ENCODE peak calls at places on chromosomes 13 and 19, in eight cellular contexts. One of them, this sample, is unnamed.

GRCh38 chr13:102846261-102847015 is 606 bp downstream of the ERCC5 start:
- DNase-seq in HCT116: peak
- DNase-seq in GM23338: peak
- DNase-seq in K562: no peak
- DNase-seq in GM12878: no peak
- DNase-seq in endothelial cell of umbilical vein: peak
- DNase-seq in H1: no peak
- DNase-seq in HepG2: peak
- DNase-seq in this sample: peak

GRCh38 chr19:48629599-48630288 is 7.4 kb downstream of the DBP start:
- DNase-seq in endothelial cell of umbilical vein: peak
- DNase-seq in GM23338: peak
- DNase-seq in H1: peak
- DNase-seq in GM12878: no peak
- DNase-seq in HepG2: no peak
- DNase-seq in HCT116: peak
- DNase-seq in K562: peak
- DNase-seq in this sample: no peak

GRCh38 chr13:26310003-26310402 is 56.1 kb downstream of the CDK8 start:
- DNase-seq in GM12878: no peak
- DNase-seq in H1: no peak
- DNase-seq in HepG2: no peak
- DNase-seq in HCT116: no peak
- DNase-seq in endothelial cell of umbilical vein: no peak
- DNase-seq in K562: no peak
- DNase-seq in GM23338: no peak
- DNase-seq in this sample: no peak

GRCh38 chr13:111139874-111140561 is 24.9 kb downstream of the ARHGEF7 start:
- DNase-seq in HCT116: no peak
- DNase-seq in H1: no peak
- DNase-seq in HepG2: no peak
- DNase-seq in K562: no peak
- DNase-seq in GM23338: no peak
- DNase-seq in GM12878: no peak
- DNase-seq in endothelial cell of umbilical vein: no peak
- DNase-seq in this sample: no peak

GRCh38 chr13:26202365-26202972 is 19.6 kb downstream of the RNF6 start:
- DNase-seq in H1: no peak
- DNase-seq in HCT116: no peak
- DNase-seq in GM23338: no peak
- DNase-seq in endothelial cell of umbilical vein: peak
- DNase-seq in HepG2: no peak
- DNase-seq in GM12878: no peak
- DNase-seq in K562: no peak
- DNase-seq in this sample: no peak

GRCh38 chr13:50608357-50608756 is 235.1 kb downstream of the DLEU7 start:
- DNase-seq in endothelial cell of umbilical vein: no peak
- DNase-seq in K562: no peak
- DNase-seq in GM12878: no peak
- DNase-seq in GM23338: no peak
- DNase-seq in HepG2: no peak
- DNase-seq in HCT116: no peak
- DNase-seq in H1: no peak
- DNase-seq in this sample: no peak

GRCh38 chr13:64397699-64398098 is 2832.4 kb downstream of the PCDH9 start:
- DNase-seq in GM12878: no peak
- DNase-seq in H1: no peak
- DNase-seq in HepG2: no peak
- DNase-seq in K562: no peak
- DNase-seq in endothelial cell of umbilical vein: peak
- DNase-seq in GM23338: no peak
- DNase-seq in HCT116: no peak
- DNase-seq in this sample: no peak

GRCh38 chr13:32022292-32022691 is 9.3 kb upstream of the FRY start:
- DNase-seq in endothelial cell of umbilical vein: no peak
- DNase-seq in H1: no peak
- DNase-seq in HepG2: no peak
- DNase-seq in GM12878: no peak
- DNase-seq in HCT116: no peak
- DNase-seq in K562: no peak
- DNase-seq in GM23338: no peak
- DNase-seq in this sample: no peak

GRCh38 chr13:73193541-73193940 is 134.7 kb downstream of the KLF5 start:
- DNase-seq in GM23338: no peak
- DNase-seq in H1: no peak
- DNase-seq in HCT116: no peak
- DNase-seq in GM12878: no peak
- DNase-seq in endothelial cell of umbilical vein: no peak
- DNase-seq in K562: no peak
- DNase-seq in HepG2: no peak
- DNase-seq in this sample: no peak
- TF ChIP-seq POLR2AphosphoS5 in GM23338: no peak
- TF ChIP-seq POLR2AphosphoS5 in H1: no peak
- TF ChIP-seq POLR2AphosphoS5 in HCT116: no peak
- TF ChIP-seq POLR2AphosphoS5 in GM12878: no peak
- TF ChIP-seq POLR2AphosphoS5 in endothelial cell of umbilical vein: no peak
- TF ChIP-seq POLR2AphosphoS5 in K562: no peak
- TF ChIP-seq POLR2AphosphoS5 in HepG2: no peak
- TF ChIP-seq POLR2AphosphoS5 in this sample: no peak

DNA sequence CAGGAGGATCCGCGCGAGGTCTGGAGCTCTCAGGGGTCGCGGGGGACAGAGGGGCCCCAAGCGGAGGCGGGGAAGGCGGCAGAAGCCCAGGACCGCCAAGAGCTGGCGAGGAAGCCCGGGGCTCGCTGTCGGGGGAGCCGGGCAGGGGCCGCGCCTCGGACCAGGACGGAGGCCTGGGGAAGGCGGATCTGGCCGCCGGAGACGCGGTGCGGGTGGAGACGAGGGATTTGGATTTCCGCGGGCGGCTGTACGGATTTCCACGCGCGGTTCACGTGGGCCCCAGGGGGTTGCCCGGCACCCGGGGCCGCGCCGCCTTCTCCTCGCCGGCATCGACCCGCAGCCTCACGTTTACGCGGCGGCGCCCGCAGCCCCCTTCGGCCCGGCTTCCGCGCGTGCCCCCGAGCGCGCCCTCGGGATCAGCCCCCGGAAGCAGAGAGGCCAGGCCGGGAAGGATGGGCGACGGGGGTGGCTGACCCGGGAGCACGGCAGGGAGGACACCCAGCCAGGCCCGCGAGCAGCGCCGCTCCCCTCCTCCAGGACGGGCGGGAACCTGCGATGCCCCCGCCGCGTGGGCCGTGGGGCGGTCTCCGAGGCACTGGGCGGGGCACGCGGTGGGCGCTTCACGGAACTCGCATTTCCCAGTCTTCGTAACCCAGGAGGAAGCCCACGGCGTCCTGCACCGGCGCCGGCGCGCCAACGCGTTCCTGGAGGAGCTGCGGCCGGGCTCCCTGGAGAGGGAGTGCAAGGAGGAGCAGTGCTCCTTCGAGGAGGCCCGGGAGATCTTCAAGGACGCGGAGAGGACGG is 4.7 kb downstream of the F7 start:
- DNase-seq in HCT116: no peak
- DNase-seq in HepG2: no peak
- DNase-seq in GM23338: peak
- DNase-seq in GM12878: no peak
- DNase-seq in endothelial cell of umbilical vein: no peak
- DNase-seq in K562: no peak
- DNase-seq in H1: no peak
- DNase-seq in this sample: no peak
- TF ChIP-seq EZH2 in HCT116: no peak
- TF ChIP-seq EZH2 in HepG2: no peak
- TF ChIP-seq EZH2 in GM23338: peak
- TF ChIP-seq EZH2 in GM12878: no peak
- TF ChIP-seq EZH2 in endothelial cell of umbilical vein: peak
- TF ChIP-seq EZH2 in K562: no peak
- TF ChIP-seq EZH2 in H1: peak
- TF ChIP-seq EZH2 in this sample: no peak

GRCh38 chr13:95708390-95708774 is 31.4 kb downstream of the DNAJC3 start:
- DNase-seq in GM12878: no peak
- DNase-seq in HCT116: no peak
- DNase-seq in H1: no peak
- DNase-seq in endothelial cell of umbilical vein: no peak
- DNase-seq in HepG2: no peak
- DNase-seq in GM23338: no peak
- DNase-seq in K562: no peak
- DNase-seq in this sample: no peak
- H3K27ac ChIP-seq in GM12878: no peak
- H3K27ac ChIP-seq in HCT116: no peak
- H3K27ac ChIP-seq in H1: no peak
- H3K27ac ChIP-seq in endothelial cell of umbilical vein: no peak
- H3K27ac ChIP-seq in HepG2: no peak
- H3K27ac ChIP-seq in GM23338: no peak
- H3K27ac ChIP-seq in K562: no peak
- H3K27ac ChIP-seq in this sample: no peak

GRCh38 chr19:41892173-41892902 is 9.4 kb downstream of the ARHGEF1 start:
- DNase-seq in H1: no peak
- DNase-seq in HepG2: no peak
- DNase-seq in HCT116: no peak
- DNase-seq in GM12878: no peak
- DNase-seq in GM23338: no peak
- DNase-seq in endothelial cell of umbilical vein: no peak
- DNase-seq in K562: no peak
- DNase-seq in this sample: no peak

GRCh38 chr19:41895745-41896580 is 13.0 kb downstream of the ARHGEF1 start:
- DNase-seq in endothelial cell of umbilical vein: no peak
- DNase-seq in H1: no peak
- DNase-seq in GM23338: peak
- DNase-seq in HCT116: no peak
- DNase-seq in K562: no peak
- DNase-seq in GM12878: no peak
- DNase-seq in HepG2: no peak
- DNase-seq in this sample: no peak

GRCh38 chr19:41893899-41894298 is 10.9 kb downstream of the ARHGEF1 start:
- DNase-seq in HepG2: peak
- DNase-seq in HCT116: no peak
- DNase-seq in endothelial cell of umbilical vein: no peak
- DNase-seq in GM23338: peak
- DNase-seq in GM12878: no peak
- DNase-seq in H1: no peak
- DNase-seq in K562: no peak
- DNase-seq in this sample: no peak

GRCh38 chr19:41896581-41896942 is 13.6 kb downstream of the ARHGEF1 start:
- DNase-seq in HCT116: no peak
- DNase-seq in HepG2: no peak
- DNase-seq in GM12878: no peak
- DNase-seq in GM23338: no peak
- DNase-seq in H1: no peak
- DNase-seq in K562: no peak
- DNase-seq in endothelial cell of umbilical vein: no peak
- DNase-seq in this sample: no peak

GRCh38 chr19:41894350-41894749 is 11.4 kb downstream of the ARHGEF1 start:
- DNase-seq in H1: no peak
- DNase-seq in HepG2: no peak
- DNase-seq in K562: no peak
- DNase-seq in endothelial cell of umbilical vein: no peak
- DNase-seq in GM12878: no peak
- DNase-seq in HCT116: no peak
- DNase-seq in GM23338: no peak
- DNase-seq in this sample: no peak
- TF ChIP-seq POLR2AphosphoS5 in H1: no peak
- TF ChIP-seq POLR2AphosphoS5 in HepG2: no peak
- TF ChIP-seq POLR2AphosphoS5 in K562: no peak
- TF ChIP-seq POLR2AphosphoS5 in endothelial cell of umbilical vein: no peak
- TF ChIP-seq POLR2AphosphoS5 in GM12878: no peak
- TF ChIP-seq POLR2AphosphoS5 in HCT116: no peak
- TF ChIP-seq POLR2AphosphoS5 in GM23338: no peak
- TF ChIP-seq POLR2AphosphoS5 in this sample: no peak

GRCh38 chr19:10421240-10421948 is 1.1 kb downstream of the PDE4A start:
- DNase-seq in GM12878: no peak
- DNase-seq in endothelial cell of umbilical vein: no peak
- DNase-seq in HCT116: no peak
- DNase-seq in H1: no peak
- DNase-seq in GM23338: no peak
- DNase-seq in HepG2: no peak
- DNase-seq in K562: peak
- DNase-seq in this sample: no peak
- TF ChIP-seq EZH2 in GM12878: no peak
- TF ChIP-seq EZH2 in endothelial cell of umbilical vein: no peak
- TF ChIP-seq EZH2 in HCT116: no peak
- TF ChIP-seq EZH2 in H1: peak
- TF ChIP-seq EZH2 in GM23338: no peak
- TF ChIP-seq EZH2 in HepG2: no peak
- TF ChIP-seq EZH2 in K562: no peak
- TF ChIP-seq EZH2 in this sample: no peak

GRCh38 chr13:49503951-49504350 is 8.2 kb downstream of the PHF11 start:
- DNase-seq in GM23338: no peak
- DNase-seq in H1: no peak
- DNase-seq in K562: no peak
- DNase-seq in HepG2: no peak
- DNase-seq in endothelial cell of umbilical vein: no peak
- DNase-seq in HCT116: no peak
- DNase-seq in GM12878: no peak
- DNase-seq in this sample: no peak
- H3K27ac ChIP-seq in GM23338: no peak
- H3K27ac ChIP-seq in H1: no peak
- H3K27ac ChIP-seq in K562: no peak
- H3K27ac ChIP-seq in HepG2: no peak
- H3K27ac ChIP-seq in endothelial cell of umbilical vein: no peak
- H3K27ac ChIP-seq in HCT116: no peak
- H3K27ac ChIP-seq in GM12878: no peak
- H3K27ac ChIP-seq in this sample: no peak

GRCh38 chr19:29941828-29942403 is at the start of gene URI1:
- DNase-seq in GM12878: no peak
- DNase-seq in K562: peak
- DNase-seq in H1: peak
- DNase-seq in HCT116: peak
- DNase-seq in HepG2: peak
- DNase-seq in endothelial cell of umbilical vein: peak
- DNase-seq in GM23338: peak
- DNase-seq in this sample: no peak
- TF ChIP-seq POLR2AphosphoS5 in GM12878: peak
- TF ChIP-seq POLR2AphosphoS5 in K562: peak
- TF ChIP-seq POLR2AphosphoS5 in H1: peak
- TF ChIP-seq POLR2AphosphoS5 in HCT116: no peak
- TF ChIP-seq POLR2AphosphoS5 in HepG2: peak
- TF ChIP-seq POLR2AphosphoS5 in endothelial cell of umbilical vein: peak
- TF ChIP-seq POLR2AphosphoS5 in GM23338: peak
- TF ChIP-seq POLR2AphosphoS5 in this sample: peak

GRCh38 chr13:42040730-42041016 is 7.8 kb upstream of the DGKH start:
- DNase-seq in GM23338: no peak
- DNase-seq in endothelial cell of umbilical vein: no peak
- DNase-seq in H1: no peak
- DNase-seq in K562: no peak
- DNase-seq in GM12878: no peak
- DNase-seq in HepG2: no peak
- DNase-seq in HCT116: no peak
- DNase-seq in this sample: no peak

GRCh38 chr13:42039457-42039945 is 8.9 kb upstream of the DGKH start:
- DNase-seq in HCT116: peak
- DNase-seq in GM12878: peak
- DNase-seq in HepG2: no peak
- DNase-seq in GM23338: no peak
- DNase-seq in K562: no peak
- DNase-seq in H1: no peak
- DNase-seq in endothelial cell of umbilical vein: no peak
- DNase-seq in this sample: no peak

GRCh38 chr13:42041684-42042035 is 6.8 kb upstream of the DGKH start:
- DNase-seq in HepG2: no peak
- DNase-seq in GM23338: peak
- DNase-seq in HCT116: no peak
- DNase-seq in K562: peak
- DNase-seq in GM12878: peak
- DNase-seq in endothelial cell of umbilical vein: no peak
- DNase-seq in H1: peak
- DNase-seq in this sample: no peak

GRCh38 chr13:42039946-42040729 is 8.3 kb upstream of the DGKH start:
- DNase-seq in K562: peak
- DNase-seq in GM23338: peak
- DNase-seq in HepG2: no peak
- DNase-seq in endothelial cell of umbilical vein: peak
- DNase-seq in H1: peak
- DNase-seq in HCT116: peak
- DNase-seq in GM12878: peak
- DNase-seq in this sample: no peak

GRCh38 chr13:42041017-42041683 is 7.3 kb upstream of the DGKH start:
- DNase-seq in GM23338: peak
- DNase-seq in K562: peak
- DNase-seq in HCT116: peak
- DNase-seq in H1: peak
- DNase-seq in HepG2: no peak
- DNase-seq in endothelial cell of umbilical vein: peak
- DNase-seq in GM12878: peak
- DNase-seq in this sample: no peak
- TF ChIP-seq EZH2 in GM23338: no peak
- TF ChIP-seq EZH2 in K562: no peak
- TF ChIP-seq EZH2 in HCT116: no peak
- TF ChIP-seq EZH2 in H1: peak
- TF ChIP-seq EZH2 in HepG2: peak
- TF ChIP-seq EZH2 in endothelial cell of umbilical vein: no peak
- TF ChIP-seq EZH2 in GM12878: no peak
- TF ChIP-seq EZH2 in this sample: no peak